ENCODE peak calls at places on chromosomes 6 and 20, in five cellular contexts. One of them, this sample, is unnamed.
A peak's percentile ranks its signal among the peaks of the same experiment; 100 is the strongest.

GRCh38 chr6:140388141-140388802 is 1013.8 kb upstream of the CITED2 start:
- DNase-seq in heart left ventricle: no peak
- DNase-seq in CD8-positive, alpha-beta T cell: no peak
- DNase-seq in retinal pigment epithelial cell: no peak
- DNase-seq in keratinocyte: no peak
- DNase-seq in this sample: no peak

GRCh38 chr6:158185729-158186456 is 17.7 kb downstream of the GTF2H5 start:
- DNase-seq in CD8-positive, alpha-beta T cell: no peak
- DNase-seq in retinal pigment epithelial cell: no peak
- DNase-seq in keratinocyte: no peak
- DNase-seq in heart left ventricle: no peak
- DNase-seq in this sample: no peak

GRCh38 chr6:117298941-117299340 is 33.6 kb downstream of the VGLL2 start:
- DNase-seq in keratinocyte: no peak
- DNase-seq in CD8-positive, alpha-beta T cell: no peak
- DNase-seq in retinal pigment epithelial cell: no peak
- DNase-seq in heart left ventricle: no peak
- DNase-seq in this sample: no peak

GRCh38 chr20:7650481-7650880 is 289.8 kb downstream of the HAO1 start:
- DNase-seq in heart left ventricle: no peak
- DNase-seq in keratinocyte: no peak
- DNase-seq in CD8-positive, alpha-beta T cell: no peak
- DNase-seq in retinal pigment epithelial cell: no peak
- DNase-seq in this sample: no peak

GRCh38 chr6:18533793-18534192 is 146.6 kb downstream of the RNF144B start:
- DNase-seq in keratinocyte: no peak
- DNase-seq in heart left ventricle: no peak
- DNase-seq in retinal pigment epithelial cell: no peak
- DNase-seq in CD8-positive, alpha-beta T cell: no peak
- DNase-seq in this sample: no peak

GRCh38 chr6:33695451-33695855 is 16.0 kb downstream of the UQCC2 start:
- DNase-seq in heart left ventricle: no peak
- DNase-seq in retinal pigment epithelial cell: no peak
- DNase-seq in CD8-positive, alpha-beta T cell: no peak
- DNase-seq in keratinocyte: no peak
- DNase-seq in this sample: no peak

GRCh38 chr6:63448229-63448628 is 124.1 kb upstream of the LOC128125822 start:
- DNase-seq in heart left ventricle: no peak
- DNase-seq in retinal pigment epithelial cell: no peak
- DNase-seq in CD8-positive, alpha-beta T cell: no peak
- DNase-seq in keratinocyte: no peak
- DNase-seq in this sample: no peak

GRCh38 chr6:17998442-17998841 is 11.0 kb upstream of the KIF13A start:
- DNase-seq in heart left ventricle: no peak
- DNase-seq in CD8-positive, alpha-beta T cell: no peak
- DNase-seq in retinal pigment epithelial cell: no peak
- DNase-seq in keratinocyte: no peak
- DNase-seq in this sample: no peak

GRCh38 chr6:156857573-156857972 is 80.4 kb downstream of the ARID1B start:
- DNase-seq in retinal pigment epithelial cell: no peak
- DNase-seq in keratinocyte: no peak
- DNase-seq in heart left ventricle: no peak
- DNase-seq in CD8-positive, alpha-beta T cell: no peak
- DNase-seq in this sample: peak; percentile 30

GRCh38 chr6:162907876-162908481 is 180.2 kb downstream of the PACRG start:
- DNase-seq in CD8-positive, alpha-beta T cell: no peak
- DNase-seq in heart left ventricle: no peak
- DNase-seq in keratinocyte: peak; percentile 15
- DNase-seq in retinal pigment epithelial cell: peak; percentile 4
- DNase-seq in this sample: peak; percentile 74

GRCh38 chr6:3615391-3616380 is 135.8 kb downstream of the PXDC1 start:
- DNase-seq in keratinocyte: no peak
- DNase-seq in heart left ventricle: no peak
- DNase-seq in CD8-positive, alpha-beta T cell: peak; percentile 2
- DNase-seq in retinal pigment epithelial cell: no peak
- DNase-seq in this sample: no peak

GRCh38 chr6:43773050-43773956 is 3.3 kb downstream of the VEGFA start:
- DNase-seq in keratinocyte: no peak
- DNase-seq in heart left ventricle: peak; percentile 73
- DNase-seq in retinal pigment epithelial cell: no peak
- DNase-seq in CD8-positive, alpha-beta T cell: peak; percentile 31
- DNase-seq in this sample: peak; percentile 85

GRCh38 chr6:117498159-117498558 is 15.7 kb downstream of the DCBLD1 start:
- DNase-seq in keratinocyte: no peak
- DNase-seq in heart left ventricle: no peak
- DNase-seq in retinal pigment epithelial cell: no peak
- DNase-seq in CD8-positive, alpha-beta T cell: no peak
- DNase-seq in this sample: peak; percentile 22

GRCh38 chr6:102813489-102814275 is 1420.2 kb downstream of the GRIK2 start:
- DNase-seq in retinal pigment epithelial cell: no peak
- DNase-seq in heart left ventricle: no peak
- DNase-seq in keratinocyte: no peak
- DNase-seq in CD8-positive, alpha-beta T cell: no peak
- DNase-seq in this sample: no peak

GRCh38 chr6:104253236-104253635 is 606.5 kb downstream of the HACE1 start:
- DNase-seq in retinal pigment epithelial cell: no peak
- DNase-seq in keratinocyte: no peak
- DNase-seq in heart left ventricle: no peak
- DNase-seq in CD8-positive, alpha-beta T cell: no peak
- DNase-seq in this sample: no peak

GRCh38 chr6:26122402-26122792 is 35.2 kb downstream of the HFE start:
- DNase-seq in CD8-positive, alpha-beta T cell: no peak
- DNase-seq in retinal pigment epithelial cell: no peak
- DNase-seq in keratinocyte: no peak
- DNase-seq in heart left ventricle: no peak
- DNase-seq in this sample: peak; percentile 71

GRCh38 chr20:574297-574942 is 30.8 kb upstream of the CSNK2A1 start:
- DNase-seq in retinal pigment epithelial cell: no peak
- DNase-seq in CD8-positive, alpha-beta T cell: no peak
- DNase-seq in keratinocyte: no peak
- DNase-seq in heart left ventricle: peak; percentile 72
- DNase-seq in this sample: no peak

DNA sequence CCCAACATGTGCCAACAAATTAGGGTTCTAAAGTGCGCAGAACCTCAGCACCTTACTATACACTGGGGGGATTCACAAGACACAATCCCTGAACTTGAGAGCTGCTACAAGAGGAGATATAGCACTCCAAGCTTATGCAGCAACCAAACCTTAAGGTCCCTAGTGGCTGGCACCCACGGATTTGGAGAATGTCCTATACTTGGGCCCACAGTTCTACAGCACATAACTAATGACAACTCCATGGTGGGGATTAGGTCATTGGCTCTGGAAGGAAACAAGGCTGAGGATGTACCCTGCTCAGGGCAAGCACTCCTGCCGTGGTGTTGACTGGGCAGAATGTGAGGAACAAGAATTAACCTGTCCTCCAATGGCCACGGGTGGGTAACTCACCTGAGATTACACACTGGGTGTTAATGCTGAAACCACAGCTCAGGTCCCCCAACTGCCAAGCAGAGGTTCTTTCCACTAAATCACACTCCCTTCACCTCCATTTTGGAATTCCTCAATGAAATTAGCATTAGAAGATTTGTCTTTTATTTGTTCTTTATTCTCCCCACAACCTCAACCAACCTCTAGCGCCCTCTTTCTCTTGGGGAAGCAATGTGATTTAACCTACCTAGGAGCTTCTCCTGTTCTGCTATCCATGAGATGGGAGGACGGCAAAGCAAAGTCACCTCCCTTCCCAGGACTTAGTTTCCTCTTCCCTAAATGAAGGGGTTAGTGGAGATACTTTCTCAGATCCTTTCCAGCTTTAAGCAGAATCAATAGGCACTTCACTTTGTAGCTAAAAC is 32.0 kb downstream of the TRERF1 start:
- DNase-seq in heart left ventricle: no peak
- DNase-seq in keratinocyte: no peak
- DNase-seq in retinal pigment epithelial cell: no peak
- DNase-seq in CD8-positive, alpha-beta T cell: no peak
- DNase-seq in this sample: no peak
- TF ChIP-seq CTCF in heart left ventricle: no peak
- TF ChIP-seq CTCF in keratinocyte: peak; percentile 24
- TF ChIP-seq CTCF in retinal pigment epithelial cell: no peak
- TF ChIP-seq CTCF in CD8-positive, alpha-beta T cell: no peak
- TF ChIP-seq CTCF in this sample: no peak

GRCh38 chr20:58882704-58883089 is 30.2 kb downstream of the GNAS start:
- DNase-seq in keratinocyte: no peak
- DNase-seq in heart left ventricle: no peak
- DNase-seq in CD8-positive, alpha-beta T cell: no peak
- DNase-seq in retinal pigment epithelial cell: no peak
- DNase-seq in this sample: no peak

GRCh38 chr20:58880994-58881752 is 28.7 kb downstream of the GNAS start:
- DNase-seq in keratinocyte: no peak
- DNase-seq in CD8-positive, alpha-beta T cell: no peak
- DNase-seq in retinal pigment epithelial cell: no peak
- DNase-seq in heart left ventricle: no peak
- DNase-seq in this sample: no peak

GRCh38 chr20:58880441-58880840 is 27.9 kb downstream of the GNAS start:
- DNase-seq in CD8-positive, alpha-beta T cell: no peak
- DNase-seq in heart left ventricle: no peak
- DNase-seq in retinal pigment epithelial cell: no peak
- DNase-seq in keratinocyte: no peak
- DNase-seq in this sample: no peak

GRCh38 chr20:58884966-58885365 is 32.5 kb downstream of the GNAS start:
- DNase-seq in keratinocyte: no peak
- DNase-seq in heart left ventricle: no peak
- DNase-seq in CD8-positive, alpha-beta T cell: no peak
- DNase-seq in retinal pigment epithelial cell: no peak
- DNase-seq in this sample: no peak

DNA sequence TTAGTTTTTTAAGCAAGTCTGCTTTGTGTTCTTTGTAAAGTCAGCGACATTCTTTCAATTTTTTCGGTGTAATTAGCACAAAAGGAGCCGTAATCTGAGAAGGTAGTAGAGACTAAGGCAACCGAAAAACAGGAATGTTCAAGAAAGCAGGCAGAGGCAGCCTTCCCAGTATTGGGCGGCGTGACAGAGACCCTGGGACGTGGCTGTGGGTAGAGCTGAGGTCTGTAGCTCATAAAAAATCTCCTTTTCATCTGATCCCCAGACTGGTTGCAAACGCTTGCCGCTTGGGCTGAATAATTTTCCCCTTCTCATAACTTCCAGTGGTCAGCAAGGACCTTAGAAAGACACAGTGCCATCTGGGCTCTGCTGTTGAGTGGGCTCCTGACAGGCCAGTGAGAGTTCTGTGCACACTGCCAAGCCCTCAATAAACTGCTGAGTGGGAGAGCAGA is 30.8 kb downstream of the GNAS start:
- DNase-seq in CD8-positive, alpha-beta T cell: no peak
- DNase-seq in retinal pigment epithelial cell: no peak
- DNase-seq in heart left ventricle: no peak
- DNase-seq in keratinocyte: no peak
- DNase-seq in this sample: no peak
- H3K4me3 ChIP-seq in CD8-positive, alpha-beta T cell: no peak overlapping the region
- H3K4me3 ChIP-seq in retinal pigment epithelial cell: no peak overlapping the region
- H3K4me3 ChIP-seq in heart left ventricle: no peak overlapping the region
- H3K4me3 ChIP-seq in keratinocyte: no peak overlapping the region
- H3K4me3 ChIP-seq in this sample: no peak overlapping the region

GRCh38 chr6:83605517-83605916 is 93.2 kb downstream of the PRSS35 start:
- DNase-seq in heart left ventricle: no peak
- DNase-seq in keratinocyte: no peak
- DNase-seq in CD8-positive, alpha-beta T cell: no peak
- DNase-seq in retinal pigment epithelial cell: no peak
- DNase-seq in this sample: no peak
- TF ChIP-seq CTCF in heart left ventricle: no peak
- TF ChIP-seq CTCF in keratinocyte: no peak
- TF ChIP-seq CTCF in CD8-positive, alpha-beta T cell: no peak
- TF ChIP-seq CTCF in retinal pigment epithelial cell: no peak
- TF ChIP-seq CTCF in this sample: no peak

GRCh38 chr6:150598858-150599198 is 857 bp upstream of the PLEKHG1 start:
- DNase-seq in retinal pigment epithelial cell: no peak
- DNase-seq in CD8-positive, alpha-beta T cell: no peak
- DNase-seq in heart left ventricle: no peak
- DNase-seq in keratinocyte: no peak
- DNase-seq in this sample: no peak
- H3K4me3 ChIP-seq in retinal pigment epithelial cell: no peak overlapping the region
- H3K4me3 ChIP-seq in CD8-positive, alpha-beta T cell: no peak overlapping the region
- H3K4me3 ChIP-seq in heart left ventricle: no peak overlapping the region
- H3K4me3 ChIP-seq in keratinocyte: no peak overlapping the region
- H3K4me3 ChIP-seq in this sample: no peak overlapping the region

GRCh38 chr6:108115598-108116058 is 41.1 kb upstream of the OSTM1 start:
- DNase-seq in retinal pigment epithelial cell: no peak
- DNase-seq in CD8-positive, alpha-beta T cell: no peak
- DNase-seq in keratinocyte: no peak
- DNase-seq in heart left ventricle: no peak
- DNase-seq in this sample: peak; percentile 35
- TF ChIP-seq CTCF in retinal pigment epithelial cell: peak; percentile 61
- TF ChIP-seq CTCF in CD8-positive, alpha-beta T cell: no peak
- TF ChIP-seq CTCF in keratinocyte: peak; percentile 33
- TF ChIP-seq CTCF in heart left ventricle: peak; percentile 18
- TF ChIP-seq CTCF in this sample: peak; percentile 42

GRCh38 chr6:144285798-144286502 is 815 bp downstream of the UTRN start:
- DNase-seq in heart left ventricle: peak; percentile 91
- DNase-seq in CD8-positive, alpha-beta T cell: peak; percentile 43
- DNase-seq in keratinocyte: no peak
- DNase-seq in retinal pigment epithelial cell: no peak
- DNase-seq in this sample: peak; percentile 29
- H3K4me3 ChIP-seq in heart left ventricle: peak overlapping the region; percentile 90
- H3K4me3 ChIP-seq in CD8-positive, alpha-beta T cell: peak overlapping the region; percentile 89
- H3K4me3 ChIP-seq in keratinocyte: peak overlapping the region; percentile 95
- H3K4me3 ChIP-seq in retinal pigment epithelial cell: peak overlapping the region; percentile 87
- H3K4me3 ChIP-seq in this sample: peak overlapping the region; percentile 82

This sample was measured in GM12865.